ENCODE peak calls at places on chromosomes 12 and 14, in seven cellular contexts. A is activated naive CD4-positive, alpha-beta T cell treated with anti-CD3 and anti-CD28 coated beads, Interleukin-2, amount 50 U/mL, for 72 hours; L is COR-L47; B is AG20443; D is CD4-positive, alpha-beta memory T cell; V is stimulated activated CD4-positive, alpha-beta T cell treated with anti-CD3 and anti-CD28 coated beads, Interleukin-1b, Interleukin-23, amount 100 ng/mL, for 4 hours; H is HuH-7.5. P is an unnamed sample.

GRCh38 chr14:41636492-41637392 is 30.1 kb downstream of the LRFN5 start:
- DNase-seq in D (no peak), H (no peak), A (no peak), V (no peak), L (no peak), B (no peak), P (no peak)

GRCh38 chr12:4975574-4975973 is 65.9 kb downstream of the KCNA1 start:
- DNase-seq in D (no peak), L (no peak), V (no peak), A (no peak), B (peak; percentile 59), H (no peak), P (no peak)

GRCh38 chr14:75399819-75400678 is 27.8 kb upstream of the JDP2 start:
- DNase-seq in D (no peak), A (no peak), B (peak; percentile 56), L (peak; percentile 99), H (no peak), V (no peak), P (no peak)

GRCh38 chr14:37257651-37258050 is 59.9 kb downstream of the MIPOL1 start:
- DNase-seq in A (no peak), V (no peak), B (no peak), L (no peak), D (no peak), H (no peak), P (no peak)

GRCh38 chr12:106022568-106023012 is 116.2 kb downstream of the NUAK1 start:
- DNase-seq in V (no peak), L (no peak), B (no peak), D (no peak), A (no peak), H (no peak), P (no peak)

GRCh38 chr14:65910108-65910507 is 497.6 kb downstream of the FUT8 start:
- DNase-seq in L (peak; percentile 13), D (no peak), V (no peak), A (no peak), H (no peak), B (peak; percentile 49), P (no peak)

GRCh38 chr14:98408024-98408555 is 863.9 kb downstream of the BCL11B start:
- DNase-seq in H (no peak), A (no peak), L (no peak), B (no peak), V (no peak), D (no peak), P (no peak)

GRCh38 chr14:75794615-75795038 is 133.6 kb downstream of the TTLL5 start:
- DNase-seq in A (no peak), D (no peak), B (peak; percentile 57), L (peak; percentile 18), H (no peak), V (no peak), P (no peak)

GRCh38 chr12:58496411-58496810 is 423.9 kb downstream of the LRIG3 start:
- DNase-seq in V (no peak), H (no peak), L (no peak), A (no peak), D (no peak), B (no peak), P (no peak)

GRCh38 chr12:130916251-130916911 is 37.3 kb upstream of the ADGRD1 start:
- DNase-seq in D (no peak), L (peak; percentile 52), V (no peak), A (no peak), H (peak; percentile 51), B (peak; percentile 86), P (no peak)

GRCh38 chr12:108205864-108206263 is 76.8 kb downstream of the WSCD2 start:
- DNase-seq in L (no peak), V (no peak), D (no peak), A (no peak), B (no peak), H (no peak), P (no peak)